ENCODE peak calls at places on chromosomes 16 and 17, in six cellular contexts. M is BJ, P is mesendoderm, R is trophoblast cell, A is AG04450, T is heart left ventricle. N is an unnamed sample.

GRCh38 chr16:14585287-14585686 is 44.8 kb downstream of the PARN start:
- DNase-seq in M (no peak), T (no peak), P (no peak), R (no peak), A (no peak), N (no peak)

GRCh38 chr17:83135692-83136091 is 56.3 kb downstream of the METRNL start:
- DNase-seq in R (no peak), M (no peak), P (no peak), A (no peak), T (no peak), N (no peak)

GRCh38 chr17:67713169-67713568 is 4.6 kb upstream of the NOL11 start:
- DNase-seq in P (no peak), A (no peak), M (no peak), R (no peak), T (no peak), N (no peak)

GRCh38 chr17:3913531-3914318 is 2.5 kb downstream of the P2RX1 start:
- DNase-seq in R (peak; percentile 54), P (peak; percentile 78), A (peak; percentile 42), T (peak; percentile 88), M (no peak), N (no peak)

GRCh38 chr17:62653831-62654829 is 26.7 kb downstream of the MRC2 start:
- DNase-seq in A (no peak), T (peak; percentile 90), R (peak; percentile 7), P (peak; percentile 71), M (peak; percentile 62), N (no peak)

GRCh38 chr16:25213709-25214416 is 2.9 kb upstream of the AQP8 start:
- DNase-seq in T (no peak), A (no peak), P (no peak), M (no peak), R (no peak), N (no peak)

GRCh38 chr17:1714488-1714979 is 4.4 kb upstream of the TLCD2 start:
- DNase-seq in R (peak; percentile 96), M (peak; percentile 91), P (peak; percentile 98), T (peak; percentile 97), A (peak; percentile 96), N (peak; percentile 94)

GRCh38 chr17:53628011-53628410 is 194.7 kb upstream of the KIF2B start:
- DNase-seq in P (no peak), M (no peak), T (no peak), A (no peak), R (no peak), N (no peak)

GRCh38 chr17:41689497-41690299 is 1.0 kb downstream of the EIF1 start:
- DNase-seq in M (no peak), A (no peak), P (peak; percentile 82), R (no peak), T (no peak), N (no peak)

GRCh38 chr17:80863626-80864025 is 128.0 kb upstream of the CHMP6 start:
- DNase-seq in A (no peak), P (no peak), R (no peak), M (no peak), T (peak; percentile 5), N (no peak)

GRCh38 chr17:80029235-80029974 is 6.3 kb downstream of the TBC1D16 start:
- DNase-seq in R (no peak), P (peak; percentile 60), M (peak; percentile 43), T (no peak), A (no peak), N (peak; percentile 16)

GRCh38 chr16:81554993-81555392 is 110.4 kb downstream of the CMIP start:
- DNase-seq in A (no peak), P (no peak), T (no peak), R (no peak), M (no peak), N (no peak)

GRCh38 chr17:71188811-71189492 is 931.9 kb upstream of the SOX9 start:
- DNase-seq in P (no peak), A (peak; percentile 79), M (peak; percentile 82), R (no peak), T (no peak), N (peak; percentile 80)

GRCh38 chr16:54479546-54479945 is 193.0 kb upstream of the IRX3 start:
- DNase-seq in R (no peak), T (no peak), M (no peak), A (no peak), P (no peak), N (no peak)

DNA sequence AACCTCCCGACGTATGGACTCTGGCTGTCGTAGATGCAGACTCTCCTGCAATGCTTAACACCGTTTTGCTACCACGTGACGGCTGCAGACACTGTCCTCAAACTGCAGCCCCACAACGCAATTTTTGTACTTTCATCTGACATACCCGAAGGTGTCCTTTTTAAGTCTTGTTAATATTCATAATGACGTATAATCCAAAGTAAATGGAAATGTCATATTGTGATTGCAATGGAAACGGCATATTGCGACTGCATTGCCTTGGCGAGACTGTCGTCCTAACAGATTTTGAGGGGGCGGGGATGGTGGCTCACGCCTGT is 79.3 kb upstream of the TBC1D3K start:
- DNase-seq in R (no peak), A (no peak), T (no peak), M (no peak), P (no peak), N (no peak)
- H3K4me3 ChIP-seq in R (no peak overlapping the region), A (no peak overlapping the region), T (no peak overlapping the region), M (no peak overlapping the region), P (no peak overlapping the region), N (no peak overlapping the region)

GRCh38 chr17:72381597-72382397 is 261.0 kb downstream of the SOX9 start:
- DNase-seq in A (no peak), R (no peak), M (no peak), T (no peak), P (peak; percentile 91), N (no peak)

GRCh38 chr17:72380120-72380519 is 259.3 kb downstream of the SOX9 start:
- DNase-seq in M (no peak), T (no peak), A (no peak), P (no peak), R (no peak), N (no peak)

GRCh38 chr17:72380737-72381136 is 259.9 kb downstream of the SOX9 start:
- DNase-seq in M (no peak), A (no peak), T (no peak), R (no peak), P (no peak), N (no peak)

GRCh38 chr17:72385482-72385881 is 264.7 kb downstream of the SOX9 start:
- DNase-seq in M (no peak), A (no peak), P (no peak), T (no peak), R (no peak), N (no peak)

DNA sequence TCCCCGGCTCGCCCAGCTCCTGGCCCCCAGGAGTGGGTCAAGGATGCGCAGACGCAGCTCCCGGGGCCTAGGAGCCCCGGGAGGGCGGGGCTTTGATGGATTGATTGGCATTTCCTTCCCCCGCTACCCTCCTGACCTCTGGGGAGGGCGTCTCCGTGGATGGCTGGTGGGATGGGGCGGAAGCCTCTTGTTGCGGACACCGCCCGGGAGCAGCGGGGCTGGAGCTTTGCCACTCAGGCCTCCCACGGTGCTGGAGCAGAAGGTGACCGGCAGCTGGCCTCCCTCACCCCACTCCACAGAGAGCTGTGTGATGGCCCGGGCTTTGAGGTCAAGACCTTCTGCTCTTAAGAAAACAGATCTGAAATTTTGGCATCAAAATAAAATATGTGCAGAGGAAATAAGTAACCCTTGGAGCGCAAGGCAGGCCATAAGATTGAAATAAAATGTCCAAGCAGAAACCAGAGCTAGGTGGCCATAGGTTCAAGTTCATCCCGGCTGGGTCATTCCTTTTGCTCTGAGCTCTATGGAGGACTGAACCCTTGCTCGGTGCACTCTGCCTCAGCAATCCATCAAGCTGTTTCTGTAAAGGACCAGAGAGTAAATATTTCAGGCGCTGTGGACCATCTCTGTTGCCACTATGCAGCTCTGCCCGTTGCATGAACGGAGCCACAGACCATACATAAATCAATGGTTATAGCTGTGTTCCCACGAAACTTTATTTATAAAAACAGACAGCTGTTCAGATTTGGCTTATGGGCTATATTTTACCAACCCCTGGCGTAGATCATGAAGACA is 262.4 kb downstream of the SOX9 start:
- DNase-seq in T (peak; percentile 77), M (no peak), P (peak; percentile 61), A (no peak), R (no peak), N (no peak)
- H3K4me3 ChIP-seq in T (no peak overlapping the region), M (no peak overlapping the region), P (no peak overlapping the region), A (no peak overlapping the region), R (no peak overlapping the region), N (no peak overlapping the region)

DNA sequence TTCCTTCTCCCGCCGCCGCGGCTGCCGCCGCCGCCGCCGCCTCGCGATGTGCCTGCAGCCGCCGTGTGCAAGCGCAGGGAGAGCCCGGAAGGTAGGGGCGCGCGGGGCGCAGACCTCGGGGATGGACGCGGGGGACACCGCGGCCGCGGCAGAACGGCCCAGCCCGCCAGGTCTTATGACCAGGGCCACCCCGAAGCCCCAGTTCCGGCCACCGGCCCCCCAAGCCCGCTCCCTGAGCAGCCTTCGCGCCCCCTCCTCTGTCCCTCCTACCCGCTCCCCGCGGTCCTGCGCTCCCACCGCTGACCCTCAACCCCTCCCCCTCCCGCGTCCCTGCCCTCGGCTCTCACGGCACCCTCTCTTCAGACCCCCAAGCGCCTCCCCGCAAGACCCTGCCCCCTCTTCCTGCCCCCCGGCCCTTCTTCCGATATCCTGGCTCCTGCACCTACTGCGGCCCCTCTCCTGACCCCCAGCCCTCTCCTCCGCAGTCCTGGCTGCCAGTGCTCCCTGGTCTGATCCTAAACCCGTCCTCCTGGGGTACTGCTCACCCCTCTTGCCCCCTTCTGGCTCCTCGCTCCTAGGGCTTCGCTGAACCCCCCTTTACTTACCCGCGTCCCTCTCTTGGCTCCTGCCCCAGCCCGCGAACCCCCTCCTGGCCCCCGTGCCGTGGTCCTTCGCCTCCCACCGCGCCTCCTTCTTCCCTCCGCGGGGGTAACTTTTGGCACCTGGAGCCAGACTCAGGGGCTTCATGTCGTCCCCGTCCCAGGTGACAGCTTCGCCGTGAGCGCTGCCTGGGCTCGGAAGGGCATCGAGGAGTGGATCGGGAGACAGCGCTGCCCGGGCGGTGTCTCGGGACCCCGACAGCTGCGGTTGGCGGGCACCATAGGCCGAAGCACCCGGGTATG is 714 bp downstream of the NKD1 start:
- DNase-seq in M (no peak), A (no peak), R (no peak), P (no peak), T (no peak), N (no peak)
- H3K4me3 ChIP-seq in M (peak overlapping the region; percentile 56), A (peak overlapping the region; percentile 44), R (peak overlapping the region; percentile 78), P (peak overlapping the region; percentile 67), T (peak overlapping the region; percentile 61), N (peak overlapping the region; percentile 59)

GRCh38 chr17:58227733-58228132 is 8.7 kb upstream of the MKS1 start:
- DNase-seq in M (no peak), P (no peak), T (no peak), A (no peak), R (no peak), N (no peak)

GRCh38 chr17:58229384-58229783 is 9.0 kb upstream of the LPO start:
- DNase-seq in R (no peak), A (no peak), T (no peak), M (no peak), P (no peak), N (no peak)

GRCh38 chr17:58231644-58232043 is 6.7 kb upstream of the LPO start:
- DNase-seq in T (no peak), P (no peak), M (no peak), A (no peak), R (no peak), N (no peak)

GRCh38 chr17:58229881-58230280 is 8.5 kb upstream of the LPO start:
- DNase-seq in T (no peak), A (no peak), R (no peak), P (no peak), M (no peak), N (no peak)

DNA sequence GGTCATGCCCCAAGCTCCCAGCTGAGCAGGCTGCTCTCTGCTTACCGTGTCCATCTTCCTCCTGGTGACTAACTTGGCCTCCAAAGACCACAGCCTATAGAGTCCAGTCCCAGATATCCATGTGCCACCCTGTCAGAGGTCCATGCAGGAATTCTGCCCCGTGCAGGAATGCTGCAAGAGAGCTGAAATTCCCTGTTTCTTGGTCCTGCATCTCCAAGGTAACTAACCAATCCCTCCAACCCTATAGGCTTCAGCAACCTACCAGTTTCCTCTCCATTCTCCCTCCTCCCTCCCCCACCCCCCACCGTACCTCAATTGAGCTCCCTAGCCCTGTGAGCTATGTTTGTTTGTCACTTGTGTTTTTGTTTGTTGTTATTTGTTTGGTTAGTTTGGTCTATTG is 9.6 kb upstream of the MKS1 start:
- DNase-seq in M (no peak), P (peak; percentile 47), R (no peak), A (no peak), T (no peak), N (no peak)
- H3K4me3 ChIP-seq in M (no peak overlapping the region), P (no peak overlapping the region), R (no peak overlapping the region), A (no peak overlapping the region), T (no peak overlapping the region), N (no peak overlapping the region)